ENCODE peak calls at places on chromosomes 2 and 18, in four cellular contexts. K, I, Y and W are unnamed samples.

GRCh38 chr18:43078485-43079092 is 36.9 kb downstream of the RIT2 start:
- DNase-seq in K (no peak), Y (no peak), I (no peak), W (no peak)

GRCh38 chr18:8287184-8287885 is 321.9 kb upstream of the RAB12 start:
- DNase-seq in K (no peak), I (no peak), Y (no peak), W (no peak)

GRCh38 chr2:152468832-152469692 is 134.1 kb downstream of the FMNL2 start:
- DNase-seq in I (peak; percentile 48), K (peak; percentile 26), Y (no peak), W (no peak)

GRCh38 chr2:121917143-121917542 is 161.7 kb downstream of the TSN start:
- DNase-seq in I (no peak), Y (no peak), K (no peak), W (no peak)

GRCh38 chr2:144479138-144479537 is 40.8 kb downstream of the ZEB2 start:
- DNase-seq in K (no peak), Y (no peak), I (no peak), W (no peak)

GRCh38 chr2:142179686-142180085 is 48.9 kb upstream of the LRP1B start:
- DNase-seq in Y (no peak), K (no peak), I (no peak), W (no peak)

GRCh38 chr2:224022474-224022873 is 16.6 kb downstream of the SERPINE2 start:
- DNase-seq in I (no peak), Y (no peak), K (no peak), W (no peak)

GRCh38 chr18:75010260-75010659 is 198.7 kb downstream of the PTGR3 start:
- DNase-seq in Y (no peak), I (no peak), K (no peak), W (no peak)

GRCh38 chr2:196206804-196207203 is 35.4 kb upstream of the STK17B start:
- DNase-seq in I (peak; percentile 12), K (no peak), Y (no peak), W (no peak)

GRCh38 chr2:174593574-174594203 is 3.9 kb downstream of the WIPF1 start:
- DNase-seq in Y (no peak), I (peak; percentile 89), K (no peak), W (no peak)

GRCh38 chr18:45910405-45911023 is 56.6 kb downstream of the EPG5 start:
- DNase-seq in I (peak; percentile 61), Y (peak; percentile 62), K (peak; percentile 45), W (peak; percentile 72)

GRCh38 chr2:239649309-239649708 is 248.5 kb upstream of the HDAC4 start:
- DNase-seq in Y (no peak), I (no peak), K (no peak), W (no peak)

GRCh38 chr2:234861841-234862735 is 89.7 kb upstream of the SH3BP4 start:
- DNase-seq in K (peak; percentile 67), Y (no peak), I (peak; percentile 32), W (no peak)
- H3K27ac ChIP-seq in K (peak overlapping the region; percentile 89), Y (no peak overlapping the region), I (no peak overlapping the region), W (no peak overlapping the region)

GRCh38 chr2:89851583-89851905 is 1160.1 kb downstream of the RPIA start:
- DNase-seq in K (no peak), I (no peak), Y (no peak), W (no peak)
- H3K9me3 ChIP-seq in K (no peaks in the 10 kb centered on the region), I (peaks cover 8% of the 10 kb centered on the region), Y (no peaks in the 10 kb centered on the region), W (peaks cover 6% of the 10 kb centered on the region)

DNA sequence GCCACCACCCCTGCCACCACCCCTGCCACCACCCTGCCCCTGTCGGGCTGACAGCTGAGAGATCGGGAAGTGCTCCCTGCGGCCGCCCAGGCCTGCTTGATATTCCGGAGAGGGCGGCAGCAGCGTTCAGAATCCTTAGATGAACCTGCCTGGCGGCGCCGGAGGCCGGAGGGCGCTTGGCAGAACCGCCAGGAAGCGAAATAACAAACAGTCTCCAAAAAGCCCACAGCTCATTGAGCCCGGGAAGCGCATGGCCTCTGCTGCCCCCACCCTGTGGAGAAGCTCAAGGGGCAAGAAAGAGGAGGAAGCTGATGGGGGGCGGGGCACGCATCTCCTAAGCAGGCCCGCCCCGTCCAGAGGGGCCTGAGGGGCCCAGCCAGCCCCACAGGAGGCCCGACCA is 92.2 kb upstream of the MBOAT2 start:
- DNase-seq in I (peak; percentile 62), Y (peak; percentile 60), K (no peak), W (peak; percentile 39)
- H3K4me3 ChIP-seq in I (no peak overlapping the region), Y (no peak overlapping the region), K (no peak overlapping the region), W (no peak overlapping the region)

GRCh38 chr2:69167469-69167822 is 154.5 kb downstream of the ANTXR1 start:
- DNase-seq in K (no peak), Y (no peak), I (no peak), W (no peak)
- H3K27ac ChIP-seq in K (no peak overlapping the region), Y (no peak overlapping the region), I (no peak overlapping the region), W (no peak overlapping the region)

GRCh38 chr2:4693266-4693665 is 989.9 kb downstream of the DCDC2C start:
- DNase-seq in K (no peak), Y (no peak), I (no peak), W (no peak)
- H3K9me3 ChIP-seq in K (no peaks in the 10 kb centered on the region), Y (no peaks in the 10 kb centered on the region), I (no peaks in the 10 kb centered on the region), W (no peaks in the 10 kb centered on the region)

GRCh38 chr18:6270791-6271216 is 143.9 kb downstream of the L3MBTL4 start:
- DNase-seq in Y (no peak), I (no peak), K (no peak), W (no peak)

GRCh38 chr18:6266212-6266611 is 148.5 kb downstream of the L3MBTL4 start:
- DNase-seq in K (no peak), Y (no peak), I (no peak), W (no peak)

GRCh38 chr18:6271585-6271984 is 143.1 kb downstream of the L3MBTL4 start:
- DNase-seq in Y (no peak), I (no peak), K (no peak), W (no peak)

DNA sequence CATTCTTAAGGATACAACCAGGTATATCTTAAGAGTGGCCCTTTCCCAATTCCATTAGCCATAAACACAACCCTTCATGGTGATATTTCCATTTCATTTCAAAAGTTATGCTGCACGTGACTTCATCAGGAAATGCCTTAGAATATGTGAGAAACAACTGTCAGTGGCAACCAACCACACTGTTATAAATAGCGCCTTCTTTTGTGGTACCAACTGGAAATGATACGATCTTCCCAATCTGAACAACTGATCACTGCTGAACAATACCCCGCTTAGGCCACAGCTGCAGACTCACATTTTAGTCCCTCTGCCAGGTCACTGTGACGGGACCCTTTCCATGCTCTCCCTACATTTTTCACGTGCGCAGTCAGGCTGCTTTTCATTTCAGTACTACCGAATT is 144.8 kb downstream of the L3MBTL4 start:
- DNase-seq in I (no peak), K (no peak), Y (no peak), W (no peak)
- H3K4me3 ChIP-seq in I (no peak overlapping the region), K (no peak overlapping the region), Y (no peak overlapping the region), W (no peak overlapping the region)